ENCODE peak calls at places on chromosomes 7 and 10, in six cellular contexts. W, B, P, X, U and V are unnamed samples.

GRCh38 chr10:80709879-80710278 is 172.2 kb downstream of the SH2D4B start:
- DNase-seq in U (no peak), P (no peak), B (no peak), W (no peak), X (no peak), V (no peak)

GRCh38 chr7:80445351-80445750 is 66.5 kb downstream of the GNAT3 start:
- DNase-seq in X (no peak), B (no peak), U (no peak), W (no peak), P (no peak), V (no peak)

GRCh38 chr7:74289660-74290589 is 718 bp downstream of the CLIP2 start:
- DNase-seq in W (peak), B (peak), X (no peak), P (no peak), U (peak), V (peak)

GRCh38 chr7:124263232-124263827 is 230.5 kb upstream of the TMEM229A start:
- DNase-seq in U (no peak), B (no peak), W (peak), P (no peak), X (no peak), V (no peak)

GRCh38 chr7:27144799-27145166 is 1.3 kb upstream of the HOXA5 start:
- DNase-seq in X (peak), P (no peak), U (peak), B (no peak), W (no peak), V (peak)

GRCh38 chr10:89867964-89868363 is 166.6 kb downstream of the KIF20B start:
- DNase-seq in P (peak), W (no peak), X (no peak), B (no peak), U (no peak), V (no peak)

GRCh38 chr10:77531441-77532001 is 106.1 kb downstream of the KCNMA1 start:
- DNase-seq in X (no peak), W (no peak), B (no peak), P (peak), U (no peak), V (no peak)

GRCh38 chr7:156124356-156124755 is 312.1 kb upstream of the SHH start:
- DNase-seq in U (peak), X (no peak), W (no peak), P (no peak), B (no peak), V (no peak)

GRCh38 chr7:25624837-25625236 is 396.6 kb upstream of the NPVF start:
- DNase-seq in X (peak), W (no peak), P (no peak), B (no peak), U (no peak), V (no peak)

GRCh38 chr10:17633353-17633752 is 10.6 kb upstream of the STAM start:
- DNase-seq in X (no peak), W (no peak), U (no peak), B (no peak), P (no peak), V (no peak)

GRCh38 chr10:63012623-63013022 is 120.5 kb upstream of the NRBF2 start:
- DNase-seq in B (no peak), P (no peak), U (no peak), X (no peak), W (no peak), V (no peak)

GRCh38 chr7:94295805-94296204 is 98.9 kb upstream of the COL1A2 start:
- DNase-seq in W (no peak), B (no peak), P (peak), U (no peak), X (peak), V (no peak)

GRCh38 chr7:6161463-6162330 is 110.7 kb downstream of the CYTH3 start:
- DNase-seq in B (no peak), U (no peak), P (no peak), W (no peak), X (no peak), V (no peak)

GRCh38 chr10:14485986-14486385 is 155.3 kb upstream of the FRMD4A start:
- DNase-seq in X (no peak), B (no peak), U (no peak), W (no peak), P (no peak), V (no peak)

GRCh38 chr7:15326044-15326644 is 235.7 kb downstream of the AGMO start:
- DNase-seq in P (peak), X (no peak), U (no peak), B (no peak), W (no peak), V (no peak)

GRCh38 chr10:127254276-127254675 is 57.9 kb upstream of the INSYN2A start:
- DNase-seq in B (no peak), U (no peak), X (no peak), W (no peak), P (no peak), V (no peak)

GRCh38 chr7:50206521-50207250 is 97.8 kb upstream of the IKZF1 start:
- DNase-seq in W (no peak), B (peak), U (no peak), X (no peak), P (no peak), V (no peak)

GRCh38 chr10:49037187-49037586 is 78.1 kb downstream of the VSTM4 start:
- DNase-seq in P (peak), X (no peak), B (no peak), W (no peak), U (no peak), V (no peak)

GRCh38 chr7:3381073-3381685 is 80.1 kb downstream of the SDK1 start:
- DNase-seq in U (no peak), P (no peak), W (no peak), B (no peak), X (no peak), V (no peak)

GRCh38 chr7:139825666-139826290 is 3.3 kb upstream of the TBXAS1 start:
- DNase-seq in B (no peak), P (peak), X (no peak), W (no peak), U (no peak), V (no peak)

GRCh38 chr10:48604039-48604407 is 850 bp downstream of the ARHGAP22 start:
- DNase-seq in W (no peak), U (no peak), X (no peak), P (no peak), B (no peak), V (no peak)

GRCh38 chr7:98329974-98330373 is 48.5 kb downstream of the BRI3 start:
- DNase-seq in W (no peak), U (no peak), P (peak), B (no peak), X (no peak), V (no peak)

GRCh38 chr10:120823251-120823650 is 27.9 kb upstream of the WDR11 start:
- DNase-seq in P (peak), U (no peak), B (no peak), X (no peak), W (no peak), V (no peak)

GRCh38 chr7:133763241-133763640 is 363.9 kb upstream of the LRGUK start:
- DNase-seq in U (no peak), W (no peak), P (no peak), X (no peak), B (no peak), V (no peak)

GRCh38 chr10:107165007-107165406 is 501 bp upstream of the SORCS1 start:
- DNase-seq in P (no peak), B (no peak), U (no peak), X (peak), W (no peak), V (no peak)

GRCh38 chr10:59907918-59908807 is 1.8 kb upstream of the CCDC6 start:
- DNase-seq in U (no peak), X (peak), B (peak), W (no peak), P (peak), V (no peak)

GRCh38 chr7:110050831-110051230 is 1040.1 kb upstream of the LRRN3 start:
- DNase-seq in U (no peak), W (no peak), X (no peak), P (no peak), B (no peak), V (no peak)

GRCh38 chr10:70738425-70739121 is 46.6 kb downstream of the TBATA start:
- DNase-seq in W (no peak), X (no peak), B (no peak), P (no peak), U (no peak), V (no peak)
- TF ChIP-seq CTCF in W (no peak), X (no peak), B (no peak), P (no peak), U (no peak), V (no peak)

GRCh38 chr10:8618834-8619233 is 564.3 kb downstream of the GATA3 start:
- DNase-seq in W (no peak), B (no peak), P (peak), U (no peak), X (no peak), V (no peak)
- TF ChIP-seq CTCF in W (no peak), B (no peak), P (no peak), U (no peak), X (no peak), V (no peak)

DNA sequence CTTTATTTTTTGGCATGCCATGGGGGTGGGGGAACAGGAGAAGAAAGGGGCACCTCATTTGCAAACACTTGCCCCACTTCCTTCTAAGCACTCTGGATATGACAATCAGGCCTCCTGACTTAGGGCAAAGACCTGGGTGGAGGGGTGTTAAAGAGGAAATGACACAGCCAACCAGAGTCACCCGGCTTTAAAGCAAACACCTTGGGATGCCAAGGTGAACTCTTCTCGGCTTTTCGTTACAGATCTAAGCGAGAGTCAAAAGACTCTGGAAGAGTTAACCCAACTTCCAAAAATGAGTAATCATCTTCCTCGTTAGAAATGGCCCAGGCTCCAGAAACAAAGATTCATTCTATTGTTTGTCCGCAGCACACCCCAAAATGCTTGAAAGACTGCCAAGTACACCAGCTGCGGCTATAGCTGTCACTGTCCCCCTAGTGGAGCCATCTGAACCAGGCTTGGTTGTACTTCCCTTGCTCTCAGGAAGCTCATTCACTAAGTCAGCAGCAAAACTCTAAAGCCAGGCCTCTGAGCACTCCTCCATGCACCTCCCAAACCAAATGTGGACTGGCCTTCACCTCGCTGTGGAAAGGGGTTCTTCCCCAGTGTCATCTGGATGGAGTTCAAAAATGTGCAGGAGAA is 24.8 kb downstream of the FAM53B start:
- DNase-seq in X (peak), P (peak), U (no peak), W (no peak), B (peak), V (no peak)
- TF ChIP-seq CTCF in X (peak), P (peak), U (peak), W (peak), B (peak), V (no peak)

GRCh38 chr7:44157116-44158059 is 16.3 kb upstream of the MYL7 start:
- DNase-seq in P (no peak), U (peak), B (no peak), X (no peak), W (peak), V (no peak)
- TF ChIP-seq CTCF in P (no peak), U (no peak), B (no peak), X (no peak), W (no peak), V (no peak)

GRCh38 chr10:55668326-55668922 is 692.6 kb downstream of the ZWINT start:
- DNase-seq in X (peak), B (no peak), W (no peak), P (no peak), U (no peak), V (no peak)
- TF ChIP-seq CTCF in X (no peak), B (no peak), W (peak), P (peak), U (no peak), V (peak)

DNA sequence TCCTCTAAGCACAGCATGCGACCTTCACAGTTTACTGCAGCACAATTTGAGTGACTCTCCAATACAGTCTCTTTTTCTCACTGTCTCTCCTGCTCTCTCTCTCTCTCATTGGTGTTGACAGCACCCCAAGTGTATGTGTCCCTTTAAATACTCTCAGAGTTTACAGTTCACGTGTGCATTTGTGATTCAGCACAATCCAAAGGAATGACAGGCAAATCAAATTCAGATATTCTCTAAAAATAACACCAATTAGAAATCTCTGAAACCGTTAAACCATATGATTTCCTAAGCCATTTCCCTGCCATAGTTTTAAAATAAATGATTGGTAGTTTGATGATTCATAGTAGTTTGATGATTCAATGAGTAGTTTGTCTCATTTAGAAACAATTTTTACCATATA is 104.0 kb upstream of the GAD2 start:
- DNase-seq in P (peak), U (no peak), B (no peak), X (no peak), W (no peak), V (no peak)
- TF ChIP-seq CTCF in P (no peak), U (no peak), B (no peak), X (no peak), W (no peak), V (no peak)

GRCh38 chr10:24915304-24915703 is 37.1 kb downstream of the PRTFDC1 start:
- DNase-seq in P (no peak), B (no peak), X (no peak), U (no peak), W (no peak), V (no peak)
- TF ChIP-seq CTCF in P (no peak), B (no peak), X (no peak), U (no peak), W (no peak), V (no peak)

GRCh38 chr10:104767745-104768144 is 126.7 kb downstream of the SORCS3 start:
- DNase-seq in X (no peak), B (no peak), U (no peak), P (no peak), W (no peak), V (no peak)
- TF ChIP-seq CTCF in X (no peak), B (no peak), U (no peak), P (no peak), W (no peak), V (no peak)

GRCh38 chr10:24726626-24727025 is 2.9 kb upstream of the ARHGAP21 start:
- DNase-seq in P (no peak), X (no peak), W (no peak), U (no peak), B (no peak), V (no peak)

GRCh38 chr10:24724381-24725228 is 918 bp upstream of the ARHGAP21 start:
- DNase-seq in W (peak), B (peak), X (peak), U (peak), P (peak), V (peak)

GRCh38 chr10:24730811-24731210 is 7.1 kb upstream of the ARHGAP21 start:
- DNase-seq in U (no peak), X (no peak), P (no peak), B (no peak), W (no peak), V (no peak)

GRCh38 chr10:24723788-24724380 is at the start of gene ARHGAP21:
- DNase-seq in U (peak), P (peak), X (peak), W (peak), B (peak), V (peak)

DNA sequence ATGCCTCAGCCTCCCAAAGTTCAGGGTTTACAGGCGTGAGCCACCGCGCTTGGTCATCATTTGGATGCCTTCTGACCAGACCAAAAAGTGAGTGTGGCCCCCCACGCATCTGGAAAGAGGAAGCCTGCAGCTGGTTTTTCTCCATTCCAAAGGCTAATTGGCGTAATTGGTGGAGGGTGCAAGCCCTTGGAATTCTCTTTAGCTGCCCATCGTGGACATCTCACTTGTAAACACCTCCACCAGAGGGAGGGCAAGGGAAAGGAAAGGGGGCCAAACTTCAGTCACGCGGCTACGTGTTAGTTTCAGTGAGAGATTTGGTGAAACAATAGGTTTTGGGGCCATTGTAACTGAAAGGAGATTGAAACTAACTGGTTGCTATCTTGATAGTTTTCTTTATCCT is 4.1 kb upstream of the ARHGAP21 start:
- DNase-seq in W (no peak), B (no peak), P (no peak), U (no peak), X (no peak), V (no peak)
- TF ChIP-seq CTCF in W (no peak), B (no peak), P (peak), U (no peak), X (no peak), V (no peak)

DNA sequence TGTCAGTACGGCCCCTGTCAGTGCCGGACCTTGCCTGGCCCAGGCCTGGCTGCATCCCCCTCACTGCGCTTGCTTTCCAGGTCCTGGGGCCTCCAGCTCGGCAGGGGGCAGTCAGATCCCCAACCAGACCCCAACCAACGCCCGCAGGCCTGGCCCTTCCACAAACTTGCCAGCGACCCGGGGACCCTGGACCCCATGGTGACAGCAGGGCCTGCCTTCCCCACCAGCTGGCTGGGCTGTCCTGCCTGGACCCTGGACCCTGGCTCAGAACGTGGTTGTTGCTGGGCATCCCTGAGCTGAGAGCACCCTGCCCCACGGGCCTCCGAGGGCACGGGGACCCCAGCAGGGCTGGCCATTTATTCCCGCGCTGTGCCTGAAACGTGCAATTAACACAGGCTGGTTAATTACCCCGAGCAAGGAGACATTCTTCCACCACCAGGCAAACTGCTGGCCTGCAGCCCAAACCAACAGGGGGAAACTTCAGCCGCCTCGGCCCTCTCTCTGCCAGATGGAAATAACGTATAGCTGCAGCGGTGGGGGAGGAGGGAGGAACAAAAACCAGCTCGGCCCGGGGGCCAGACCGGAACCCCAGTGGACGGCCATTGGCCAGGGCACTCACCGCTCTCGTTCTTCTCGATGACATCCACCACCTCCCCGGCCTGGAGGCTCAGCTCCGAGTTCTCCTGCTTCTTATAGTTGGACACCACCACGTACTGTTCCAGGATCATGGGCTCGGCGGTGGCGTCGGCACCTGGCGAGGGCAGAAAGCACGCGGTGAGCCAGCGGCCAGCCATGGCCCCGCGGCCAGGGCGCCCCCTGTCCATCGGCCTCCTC is 167.1 kb downstream of the NEURL1 start:
- DNase-seq in P (no peak), B (no peak), U (peak), X (peak), W (no peak), V (no peak)
- TF ChIP-seq CTCF in P (no peak), B (no peak), U (no peak), X (no peak), W (no peak), V (no peak)